ENCODE peak calls at places on chromosomes 3 and 15, in six cellular contexts. O is A549, F is GM12878, G is HepG2, A is endothelial cell of umbilical vein, W is K562. N is an unnamed sample.

GRCh38 chr3:38826001-38826400 is 10.0 kb upstream of the SCN10A start:
- DNase-seq in W (no peak), F (no peak), O (no peak), G (no peak), A (no peak), N (no peak)

GRCh38 chr3:184773341-184774186 is 38.4 kb upstream of the VPS8 start:
- DNase-seq in A (no peak), F (no peak), G (no peak), W (no peak), O (no peak), N (no peak)

GRCh38 chr3:105812194-105812586 is 56.6 kb downstream of the CBLB start:
- DNase-seq in A (no peak), W (no peak), O (peak), G (no peak), F (no peak), N (no peak)

GRCh38 chr3:29335438-29335837 is 54.6 kb downstream of the RBMS3 start:
- DNase-seq in F (no peak), A (peak), O (peak), W (no peak), G (no peak), N (no peak)

GRCh38 chr15:82714026-82714425 is 4.4 kb upstream of the AP3B2 start:
- DNase-seq in O (no peak), F (peak), W (no peak), A (no peak), G (no peak), N (no peak)

GRCh38 chr3:85808750-85809149 is 850.0 kb downstream of the CADM2 start:
- DNase-seq in G (no peak), W (no peak), F (no peak), O (no peak), A (no peak), N (no peak)

GRCh38 chr3:23999012-23999641 is 54.0 kb downstream of the NR1D2 start:
- DNase-seq in F (no peak), G (peak), A (peak), W (peak), O (peak), N (peak)

GRCh38 chr3:157417247-157417646 is 19.4 kb upstream of the PTX3 start:
- DNase-seq in W (no peak), G (no peak), F (no peak), A (peak), O (no peak), N (no peak)

GRCh38 chr15:50315814-50316630 is 39.0 kb downstream of the GABPB1 start:
- DNase-seq in F (no peak), G (peak), W (peak), A (peak), O (peak), N (peak)

GRCh38 chr3:36597422-36597821 is 166.9 kb downstream of the DCLK3 start:
- DNase-seq in F (no peak), W (no peak), G (no peak), A (no peak), O (peak), N (peak)

GRCh38 chr3:32046102-32046501 is 60.3 kb upstream of the GPD1L start:
- DNase-seq in G (no peak), F (no peak), W (peak), O (no peak), A (no peak), N (no peak)
- TF ChIP-seq MYC in G (no peak), F (no peak), W (no peak), O (no peak), A (no peak), N (no peak)

DNA sequence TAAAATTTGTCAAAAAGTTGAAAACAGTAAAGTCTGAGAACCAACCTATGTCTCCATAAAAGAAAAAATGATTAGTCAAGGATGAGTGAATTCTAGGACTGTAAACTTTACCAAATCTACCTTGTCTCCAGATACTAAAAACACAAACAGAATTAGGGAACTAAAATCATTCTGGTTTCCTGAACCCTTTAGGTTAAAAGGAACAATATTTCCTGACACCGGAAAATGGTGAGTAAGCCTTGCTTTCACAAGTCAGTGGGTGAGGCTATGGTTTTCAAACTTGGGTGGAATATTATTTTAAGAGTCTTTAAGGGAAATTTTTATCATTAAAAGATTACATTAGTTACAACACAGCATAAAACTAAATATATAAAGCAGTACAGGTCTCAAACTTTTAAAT is 2.4 kb downstream of the SLC12A6 start:
- DNase-seq in F (no peak), A (peak), G (no peak), W (no peak), O (no peak), N (peak)
- H3K4me3 ChIP-seq in F (peak), A (no peak), G (no peak), W (no peak), O (no peak), N (peak)

DNA sequence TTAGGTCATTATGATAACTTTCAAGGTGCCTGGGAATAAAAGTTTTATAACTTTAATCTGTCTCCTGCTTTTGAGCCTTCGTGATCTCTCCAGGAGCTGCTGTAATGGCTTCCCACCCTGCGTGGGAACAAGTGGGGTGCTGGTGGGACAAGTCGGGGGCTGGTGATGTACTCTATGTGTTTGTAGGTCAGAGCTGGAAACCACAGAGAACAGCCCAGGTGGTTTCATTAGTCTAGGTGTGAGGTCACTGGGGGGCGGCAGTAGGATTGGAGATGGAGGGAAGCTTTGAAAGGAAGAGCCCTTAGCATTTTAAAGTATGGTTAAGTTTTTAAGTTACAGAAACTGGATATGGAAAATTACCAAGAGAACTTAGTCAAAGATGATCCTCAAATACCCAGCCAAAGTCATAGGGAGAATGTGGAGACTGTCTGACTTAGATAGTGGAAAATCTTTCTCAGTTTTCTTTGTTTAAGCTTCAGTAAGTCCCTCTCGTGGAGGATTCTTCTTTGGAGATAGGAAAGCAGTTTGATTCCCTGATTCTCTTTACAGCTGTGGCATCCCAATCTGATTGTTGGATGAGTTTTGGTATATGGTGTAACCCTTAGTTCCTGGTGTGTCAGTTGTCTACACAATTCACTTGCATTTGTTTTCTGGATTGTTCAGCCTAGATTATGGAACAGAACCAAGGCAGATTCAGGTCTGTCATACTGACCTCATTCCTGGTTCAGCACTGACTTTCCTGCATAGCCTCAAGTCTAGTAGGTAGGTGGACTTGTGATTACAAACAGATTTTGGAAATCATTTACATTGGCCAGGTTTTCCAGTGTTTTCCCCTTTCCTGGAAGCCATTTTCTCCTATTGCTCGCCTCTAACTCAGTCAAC is 115.6 kb downstream of the FNDC3B start:
- DNase-seq in F (no peak), W (no peak), O (no peak), G (no peak), A (no peak), N (no peak)
- TF ChIP-seq MYC in F (no peak), W (no peak), O (no peak), G (no peak), A (no peak), N (no peak)

GRCh38 chr3:149010966-149011365 is 19.6 kb downstream of the GYG1 start:
- DNase-seq in O (no peak), F (no peak), G (no peak), W (no peak), A (no peak), N (no peak)
- H3K4me3 ChIP-seq in O (no peak), F (no peak), G (peak), W (no peak), A (no peak), N (no peak)

DNA sequence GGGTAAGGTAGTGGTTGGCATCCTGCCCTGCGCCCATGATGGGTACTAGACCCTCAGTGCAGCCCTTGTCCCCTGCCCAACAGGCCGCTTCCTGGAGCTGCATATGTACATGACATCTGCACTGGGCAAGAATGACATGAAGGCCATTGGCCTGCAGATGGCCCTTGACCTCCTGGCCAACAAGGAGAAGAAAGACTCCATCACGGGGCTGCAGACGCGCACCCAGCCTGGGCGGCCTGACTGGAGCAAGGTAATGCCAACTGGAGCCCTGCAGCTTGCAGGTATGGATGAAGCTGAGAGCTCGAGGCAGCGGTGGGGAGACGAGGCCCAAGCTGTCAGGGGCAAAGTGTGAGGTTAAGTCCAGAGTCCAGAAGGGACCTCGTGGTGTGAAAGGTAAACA is 40.8 kb downstream of the NOX5 start:
- DNase-seq in G (no peak), O (no peak), A (no peak), F (no peak), W (no peak), N (no peak)
- TF ChIP-seq MYC in G (no peak), O (no peak), A (no peak), F (no peak), W (no peak), N (no peak)

DNA sequence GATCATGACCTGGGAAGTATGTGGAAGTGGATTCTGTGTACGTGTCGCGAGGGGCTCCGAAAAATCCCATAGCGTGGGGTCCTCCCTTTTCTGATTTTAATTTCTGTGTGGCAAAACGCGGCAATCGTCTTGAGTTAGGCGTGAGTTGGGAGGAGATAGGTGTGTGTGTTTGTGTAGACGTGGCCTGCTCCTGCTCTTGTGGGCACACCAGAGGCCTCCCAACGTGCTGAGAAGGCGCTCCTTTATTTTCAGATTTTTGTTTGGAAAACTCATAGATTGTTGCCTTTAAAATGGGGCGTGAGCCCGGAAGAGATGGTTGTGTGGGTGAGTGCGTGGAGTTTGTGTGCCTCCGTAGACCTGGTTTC is 1.3 kb downstream of the TRIM71 start:
- DNase-seq in A (no peak), G (no peak), O (no peak), W (no peak), F (no peak), N (no peak)
- H3K4me3 ChIP-seq in A (no peak), G (peak), O (no peak), W (no peak), F (no peak), N (peak)

DNA sequence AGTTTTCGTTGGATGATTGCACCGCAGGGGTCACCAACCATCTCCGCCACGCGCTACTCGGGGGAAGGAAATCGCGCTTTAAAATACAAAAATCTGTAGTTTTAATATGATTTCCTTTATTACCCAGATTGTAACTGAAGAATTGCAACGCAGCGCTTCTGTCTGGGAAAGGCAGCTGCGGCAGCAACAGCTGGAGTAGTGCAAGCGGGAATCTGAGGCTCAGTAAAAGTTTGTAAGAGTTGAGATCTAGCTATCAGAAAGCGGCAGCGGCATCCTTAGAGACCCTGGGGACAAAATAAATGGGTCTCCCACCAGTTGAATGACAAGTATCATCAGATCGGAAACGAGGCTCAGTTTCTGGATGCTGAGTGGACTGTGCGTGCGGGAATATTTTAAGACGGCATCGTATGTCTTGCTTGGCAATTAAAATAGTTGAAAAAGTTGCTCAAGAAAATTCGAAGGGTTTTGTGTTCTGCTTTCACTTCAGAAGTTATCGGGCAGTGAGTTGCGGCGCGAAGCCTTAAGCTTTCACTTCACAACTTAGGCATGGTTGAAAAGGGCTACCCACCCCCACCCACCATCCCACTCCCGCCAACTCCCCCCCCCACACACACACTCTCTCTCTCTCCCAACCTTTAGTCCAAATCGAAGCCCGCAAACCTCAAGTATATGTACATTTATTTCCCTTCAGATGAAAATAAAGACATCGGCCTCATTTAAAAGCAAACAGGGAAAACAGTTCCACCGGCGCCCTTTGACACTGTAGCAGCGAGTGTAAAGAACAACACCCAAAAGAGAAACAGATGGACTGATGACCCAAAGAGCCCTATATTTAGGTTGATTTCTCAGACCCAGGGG is 2.6 kb downstream of the MECOM start:
- DNase-seq in A (peak), O (no peak), W (no peak), G (no peak), F (no peak), N (no peak)
- TF ChIP-seq MYC in A (no peak), O (no peak), W (no peak), G (no peak), F (no peak), N (no peak)

N was measured in NB4.